ENCODE peak calls at places on chromosome 14, in five cellular contexts. C is hepatocyte, P is psoas muscle, B is keratinocyte, E is tibial nerve. A is an unnamed sample.

GRCh38 chr14:96165493-96166474 is 38.9 kb upstream of the BDKRB2 start:
- DNase-seq in B (no peak), C (no peak), P (no peak), E (no peak), A (no peak)

GRCh38 chr14:59199205-59199604 is 10.7 kb downstream of the DAAM1 start:
- DNase-seq in B (no peak), C (no peak), E (no peak), P (no peak), A (no peak)

GRCh38 chr14:64845878-64846277 is 33.8 kb downstream of the SPTB start:
- DNase-seq in P (no peak), C (no peak), E (no peak), B (no peak), A (no peak)

GRCh38 chr14:89143595-89143994 is 273.4 kb downstream of the FOXN3 start:
- DNase-seq in E (no peak), P (no peak), B (no peak), C (no peak), A (peak; percentile 16)

GRCh38 chr14:51593397-51593796 is 58.3 kb upstream of the FRMD6 start:
- DNase-seq in P (no peak), E (no peak), B (no peak), C (no peak), A (peak; percentile 55)

GRCh38 chr14:106506901-106507305 is 980.5 kb downstream of the TMEM121 start:
- DNase-seq in B (no peak), E (no peak), C (no peak), P (no peak), A (no peak)

GRCh38 chr14:50599700-50600444 is 39.9 kb downstream of the ATL1 start:
- DNase-seq in B (peak; percentile 17), C (peak; percentile 31), E (no peak), P (no peak), A (peak; percentile 53)

GRCh38 chr14:36070056-36071043 is 106.2 kb downstream of the PTCSC3 start:
- DNase-seq in E (peak; percentile 20), C (peak; percentile 85), P (peak; percentile 15), B (peak; percentile 30), A (peak; percentile 71)

GRCh38 chr14:51684760-51685159 is 33.0 kb downstream of the FRMD6 start:
- DNase-seq in C (no peak), B (no peak), E (no peak), P (no peak), A (no peak)

GRCh38 chr14:53032161-53032803 is 81.4 kb upstream of the FERMT2 start:
- DNase-seq in P (no peak), B (no peak), C (no peak), E (peak; percentile 51), A (peak; percentile 87)

GRCh38 chr14:62307844-62308243 is 545.6 kb downstream of the SNAPC1 start:
- DNase-seq in B (no peak), E (no peak), C (no peak), P (no peak), A (no peak)

GRCh38 chr14:74955229-74955999 is at the start of gene PGF:
- DNase-seq in C (peak; percentile 86), B (no peak), E (peak; percentile 56), P (peak; percentile 73), A (peak; percentile 51)

GRCh38 chr14:26621807-26622560 is 24.2 kb upstream of the NOVA1 start:
- DNase-seq in P (no peak), B (no peak), E (no peak), C (no peak), A (no peak)

GRCh38 chr14:105500036-105500725 is 9.1 kb downstream of the TEDC1 start:
- DNase-seq in P (no peak), B (no peak), C (no peak), E (no peak), A (no peak)
- H3K9me3 ChIP-seq in P (no peaks in the 10 kb centered on the region), B (no peaks in the 10 kb centered on the region), C (no peaks in the 10 kb centered on the region), E (no peaks in the 10 kb centered on the region), A (no peaks in the 10 kb centered on the region)

GRCh38 chr14:23319746-23320583 is 1.3 kb upstream of the PABPN1 start:
- DNase-seq in C (no peak), E (no peak), B (no peak), P (no peak), A (no peak)

GRCh38 chr14:23323838-23324454 is 2.7 kb downstream of the PABPN1 start:
- DNase-seq in E (no peak), B (no peak), C (no peak), P (no peak), A (no peak)

GRCh38 chr14:23321572-23322547 is 603 bp downstream of the PABPN1 start:
- DNase-seq in C (peak; percentile 66), B (no peak), E (peak; percentile 23), P (peak; percentile 58), A (peak; percentile 59)

GRCh38 chr14:23322568-23323517 is 1.6 kb downstream of the PABPN1 start:
- DNase-seq in E (no peak), B (no peak), C (no peak), P (no peak), A (no peak)

GRCh38 chr14:23320584-23321571 is at the start of gene PABPN1:
- DNase-seq in C (peak; percentile 100), P (peak; percentile 98), B (peak; percentile 98), E (peak; percentile 99), A (peak; percentile 100)
- H3K36me3 ChIP-seq in C (no peaks in the 10 kb centered on the region), P (peaks cover 5% of the 10 kb centered on the region), B (peaks cover 22% of the 10 kb centered on the region), E (no peaks in the 10 kb centered on the region), A (peaks cover 24% of the 10 kb centered on the region)

GRCh38 chr14:37114039-37114438 is 58.4 kb downstream of the SLC25A21 start:
- DNase-seq in E (no peak), P (no peak), B (no peak), C (no peak), A (no peak)

GRCh38 chr14:37114559-37114958 is 57.8 kb downstream of the SLC25A21 start:
- DNase-seq in C (no peak), P (no peak), B (no peak), E (no peak), A (no peak)

GRCh38 chr14:37122288-37122687 is 50.1 kb downstream of the SLC25A21 start:
- DNase-seq in B (peak; percentile 49), P (no peak), C (peak; percentile 6), E (no peak), A (no peak)

GRCh38 chr14:37118673-37119366 is 53.6 kb downstream of the SLC25A21 start:
- DNase-seq in E (no peak), B (no peak), C (no peak), P (no peak), A (no peak)

GRCh38 chr14:37116933-37117844 is 55.2 kb downstream of the SLC25A21 start:
- DNase-seq in B (no peak), P (no peak), E (no peak), C (peak; percentile 4), A (no peak)
- TF ChIP-seq CTCF in B (no peak), P (no peak), E (peak; percentile 18), C (peak; percentile 36), A (no peak)

DNA sequence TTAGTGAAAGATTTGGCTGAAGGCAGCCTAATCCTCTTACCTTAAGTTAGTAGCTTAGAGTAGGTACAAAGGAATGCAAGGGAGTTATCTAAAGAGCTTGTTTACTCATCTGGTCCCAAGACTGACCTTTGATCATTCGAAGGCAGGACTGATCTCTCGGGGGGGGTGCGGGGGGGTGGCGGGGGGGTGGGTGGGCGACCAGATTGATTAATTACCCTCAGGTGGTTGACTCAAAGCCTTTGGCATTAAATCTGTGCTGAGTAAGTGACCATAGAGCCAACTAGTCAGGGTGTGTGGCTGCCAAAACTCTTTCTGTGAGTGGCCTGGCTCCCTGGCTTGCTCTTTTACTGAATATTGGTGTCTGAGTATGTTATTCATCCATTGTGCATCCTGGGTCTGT is 731.9 kb upstream of the FBXO33 start:
- DNase-seq in P (no peak), C (no peak), E (no peak), B (no peak), A (no peak)
- H3K9me3 ChIP-seq in P (no peaks in the 10 kb centered on the region), C (no peaks in the 10 kb centered on the region), E (no peaks in the 10 kb centered on the region), B (no peaks in the 10 kb centered on the region), A (no peaks in the 10 kb centered on the region)

A was measured in cardiac muscle cell.